ENCODE peak calls at places on chromosomes 16 and 17, in ten cellular contexts. T, H, J, C, V, S, R, O, E and W are unnamed samples.

GRCh38 chr17:75476752-75477492 is 20.5 kb downstream of the TMEM94 start:
- DNase-seq in T (no peak), H (no peak), J (no peak), C (no peak), V (no peak), S (no peak), R (no peak), O (no peak), E (no peak), W (no peak)

GRCh38 chr17:68707032-68707431 is 105.9 kb upstream of the FAM20A start:
- DNase-seq in T (peak), H (no peak), J (no peak), C (no peak), V (no peak), S (peak), R (no peak), O (peak), E (no peak), W (no peak)

GRCh38 chr17:59962739-59963318 is 1.7 kb downstream of the RNFT1 start:
- DNase-seq in T (no peak), H (no peak), J (no peak), C (no peak), V (no peak), S (no peak), R (no peak), O (no peak), E (no peak), W (no peak)

GRCh38 chr17:46800573-46800972 is 17.9 kb downstream of the WNT3 start:
- DNase-seq in T (no peak), H (no peak), J (no peak), C (no peak), V (no peak), S (no peak), R (no peak), O (no peak), E (no peak), W (no peak)

GRCh38 chr16:30064746-30065111 is 831 bp upstream of the ALDOA start:
- DNase-seq in T (no peak), H (no peak), J (no peak), C (no peak), V (no peak), S (no peak), R (no peak), O (no peak), E (peak), W (no peak)

GRCh38 chr17:58308173-58308984 is 20.2 kb downstream of the TSPOAP1 start:
- DNase-seq in T (no peak), H (peak), J (no peak), C (no peak), V (no peak), S (no peak), R (peak), O (no peak), E (peak), W (peak)

GRCh38 chr16:2663553-2664521 is 18.5 kb upstream of the KCTD5 start:
- DNase-seq in T (peak), H (no peak), J (no peak), C (no peak), V (no peak), S (peak), R (no peak), O (peak), E (no peak), W (peak)

GRCh38 chr17:68533887-68534700 is 21.9 kb downstream of the PRKAR1A start:
- DNase-seq in T (peak), H (no peak), J (peak), C (no peak), V (no peak), S (peak), R (no peak), O (peak), E (no peak), W (no peak)

GRCh38 chr16:28210979-28211505 is 723 bp downstream of the XPO6 start:
- DNase-seq in T (peak), H (peak), J (peak), C (peak), V (peak), S (peak), R (peak), O (peak), E (no peak), W (peak)

GRCh38 chr16:68005786-68006286 is 6.6 kb upstream of the DPEP2 start:
- DNase-seq in T (peak), H (no peak), J (peak), C (no peak), V (no peak), S (no peak), R (no peak), O (no peak), E (no peak), W (no peak)

GRCh38 chr16:24540575-24541240 is 1.3 kb downstream of the RBBP6 start:
- DNase-seq in T (peak), H (peak), J (peak), C (no peak), V (no peak), S (peak), R (no peak), O (peak), E (no peak), W (no peak)

GRCh38 chr17:82772026-82772425 is 20.2 kb downstream of the TBCD start:
- DNase-seq in T (peak), H (no peak), J (no peak), C (no peak), V (no peak), S (peak), R (no peak), O (peak), E (no peak), W (no peak)

GRCh38 chr16:85659805-85660511 is 28.8 kb downstream of the GINS2 start:
- DNase-seq in T (peak), H (peak), J (peak), C (peak), V (peak), S (peak), R (peak), O (peak), E (peak), W (peak)

GRCh38 chr17:1752425-1752941 is 9.4 kb upstream of the SERPINF1 start:
- DNase-seq in T (peak), H (no peak), J (no peak), C (no peak), V (no peak), S (no peak), R (no peak), O (no peak), E (peak), W (no peak)

GRCh38 chr16:2971985-2972784 is 3.0 kb downstream of the PAQR4 start:
- DNase-seq in T (no peak), H (peak), J (no peak), C (no peak), V (no peak), S (no peak), R (no peak), O (no peak), E (no peak), W (no peak)